ENCODE peak calls at places on chromosomes 2 and 18, in four cellular contexts. One of them, this sample, is unnamed.
A peak's percentile ranks its signal among the peaks of the same experiment; 100 is the strongest.

GRCh38 chr2:40202798-40203400 is 249.0 kb downstream of the SLC8A1 start:
- DNase-seq in HT1080: no peak
- DNase-seq in lower leg skin: no peak
- DNase-seq in anterior cingulate cortex: no peak
- DNase-seq in this sample: no peak

GRCh38 chr2:42118759-42119569 is 50.2 kb upstream of the EML4 start:
- DNase-seq in lower leg skin: peak; percentile 4
- DNase-seq in anterior cingulate cortex: no peak
- DNase-seq in HT1080: no peak
- DNase-seq in this sample: no peak

GRCh38 chr2:170144758-170145157 is 33.2 kb upstream of the MYO3B start:
- DNase-seq in HT1080: no peak
- DNase-seq in anterior cingulate cortex: no peak
- DNase-seq in lower leg skin: no peak
- DNase-seq in this sample: no peak

GRCh38 chr2:20040489-20041172 is 10.8 kb downstream of the LAPTM4A start:
- DNase-seq in anterior cingulate cortex: no peak
- DNase-seq in lower leg skin: no peak
- DNase-seq in HT1080: peak; percentile 53
- DNase-seq in this sample: no peak

GRCh38 chr2:132503621-132504200 is 87.1 kb downstream of the GPR39 start:
- DNase-seq in anterior cingulate cortex: no peak
- DNase-seq in HT1080: peak; percentile 27
- DNase-seq in lower leg skin: no peak
- DNase-seq in this sample: no peak

GRCh38 chr18:11327656-11328055 is 178.3 kb upstream of the PIEZO2 start:
- DNase-seq in anterior cingulate cortex: no peak
- DNase-seq in HT1080: no peak
- DNase-seq in lower leg skin: no peak
- DNase-seq in this sample: no peak

GRCh38 chr2:25161055-25161781 is 7.2 kb downstream of the POMC start:
- DNase-seq in HT1080: no peak
- DNase-seq in lower leg skin: no peak
- DNase-seq in anterior cingulate cortex: no peak
- DNase-seq in this sample: no peak

GRCh38 chr2:84858123-84858522 is 22.8 kb downstream of the TRABD2A start:
- DNase-seq in anterior cingulate cortex: no peak
- DNase-seq in lower leg skin: peak; percentile 14
- DNase-seq in HT1080: no peak
- DNase-seq in this sample: no peak

GRCh38 chr2:179222076-179222475 is 42.6 kb downstream of the SESTD1 start:
- DNase-seq in lower leg skin: no peak
- DNase-seq in anterior cingulate cortex: no peak
- DNase-seq in HT1080: no peak
- DNase-seq in this sample: no peak

GRCh38 chr2:35978218-35978617 is 377.4 kb upstream of the CRIM1 start:
- DNase-seq in anterior cingulate cortex: no peak
- DNase-seq in lower leg skin: no peak
- DNase-seq in HT1080: no peak
- DNase-seq in this sample: no peak

GRCh38 chr2:13682878-13683277 is 949.6 kb upstream of the LRATD1 start:
- DNase-seq in lower leg skin: no peak
- DNase-seq in anterior cingulate cortex: no peak
- DNase-seq in HT1080: peak; percentile 81
- DNase-seq in this sample: no peak

GRCh38 chr2:48380989-48381625 is 148.8 kb upstream of the STON1 start:
- DNase-seq in anterior cingulate cortex: no peak
- DNase-seq in HT1080: no peak
- DNase-seq in lower leg skin: no peak
- DNase-seq in this sample: no peak

GRCh38 chr2:24421668-24422067 is 61.3 kb upstream of the ITSN2 start:
- DNase-seq in lower leg skin: no peak
- DNase-seq in HT1080: peak; percentile 25
- DNase-seq in anterior cingulate cortex: no peak
- DNase-seq in this sample: peak; percentile 72

GRCh38 chr2:30716117-30716900 is 90.9 kb downstream of the CAPN13 start:
- DNase-seq in anterior cingulate cortex: no peak
- DNase-seq in lower leg skin: peak; percentile 70
- DNase-seq in HT1080: no peak
- DNase-seq in this sample: no peak

GRCh38 chr18:5425721-5426120 is 118.1 kb downstream of the EPB41L3 start:
- DNase-seq in anterior cingulate cortex: no peak
- DNase-seq in lower leg skin: no peak
- DNase-seq in HT1080: no peak
- DNase-seq in this sample: no peak

This sample was measured in neural crest cell.